ENCODE peak calls at places on chromosomes 1 and 21, in seven cellular contexts. One of them, this sample, is unnamed.

GRCh38 chr1:54291276-54292014 is 91.5 kb downstream of the MRPL37 start:
- DNase-seq in uterus: no peak
- DNase-seq in GM23248: no peak
- DNase-seq in tibial artery: no peak
- DNase-seq in heart right ventricle: no peak
- DNase-seq in stomach: no peak
- DNase-seq in heart left ventricle: no peak
- DNase-seq in this sample: no peak

GRCh38 chr1:55298167-55298894 is 83.2 kb upstream of the USP24 start:
- DNase-seq in uterus: no peak
- DNase-seq in GM23248: no peak
- DNase-seq in tibial artery: no peak
- DNase-seq in heart right ventricle: no peak
- DNase-seq in stomach: no peak
- DNase-seq in heart left ventricle: no peak
- DNase-seq in this sample: no peak

GRCh38 chr1:54871275-54872040 is 15.5 kb downstream of the DHCR24 start:
- DNase-seq in uterus: no peak
- DNase-seq in GM23248: no peak
- DNase-seq in tibial artery: no peak
- DNase-seq in heart right ventricle: no peak
- DNase-seq in stomach: no peak
- DNase-seq in heart left ventricle: no peak
- DNase-seq in this sample: no peak

GRCh38 chr1:39148942-39149341 is 55.6 kb upstream of the MACF1 start:
- DNase-seq in uterus: no peak
- DNase-seq in GM23248: no peak
- DNase-seq in tibial artery: no peak
- DNase-seq in heart right ventricle: no peak
- DNase-seq in stomach: no peak
- DNase-seq in heart left ventricle: no peak
- DNase-seq in this sample: no peak

GRCh38 chr1:210878564-210878963 is 255.4 kb downstream of the KCNH1 start:
- DNase-seq in uterus: no peak
- DNase-seq in GM23248: no peak
- DNase-seq in tibial artery: no peak
- DNase-seq in heart right ventricle: no peak
- DNase-seq in stomach: no peak
- DNase-seq in heart left ventricle: no peak
- DNase-seq in this sample: no peak

GRCh38 chr1:4692437-4692836 is 38.0 kb downstream of the AJAP1 start:
- DNase-seq in uterus: no peak
- DNase-seq in GM23248: no peak
- DNase-seq in tibial artery: no peak
- DNase-seq in heart right ventricle: no peak
- DNase-seq in stomach: no peak
- DNase-seq in heart left ventricle: no peak
- DNase-seq in this sample: no peak

GRCh38 chr1:176785810-176786209 is 322.8 kb downstream of the PAPPA2 start:
- DNase-seq in uterus: no peak
- DNase-seq in GM23248: peak; percentile 6
- DNase-seq in tibial artery: no peak
- DNase-seq in heart right ventricle: no peak
- DNase-seq in stomach: no peak
- DNase-seq in heart left ventricle: no peak
- DNase-seq in this sample: no peak

GRCh38 chr1:204065174-204065985 is 7.5 kb upstream of the SOX13 start:
- DNase-seq in uterus: peak; percentile 72
- DNase-seq in GM23248: peak; percentile 3
- DNase-seq in tibial artery: no peak
- DNase-seq in heart right ventricle: peak; percentile 78
- DNase-seq in stomach: peak; percentile 51
- DNase-seq in heart left ventricle: peak; percentile 58
- DNase-seq in this sample: peak; percentile 65

GRCh38 chr1:156705321-156705917 is at the start of gene CRABP2:
- DNase-seq in uterus: peak; percentile 51
- DNase-seq in GM23248: peak; percentile 62
- DNase-seq in tibial artery: no peak
- DNase-seq in heart right ventricle: no peak
- DNase-seq in stomach: no peak
- DNase-seq in heart left ventricle: peak; percentile 39
- DNase-seq in this sample: peak; percentile 53

GRCh38 chr1:7265771-7266371 is 480.6 kb downstream of the CAMTA1 start:
- DNase-seq in uterus: no peak
- DNase-seq in GM23248: peak; percentile 90
- DNase-seq in tibial artery: no peak
- DNase-seq in heart right ventricle: no peak
- DNase-seq in stomach: peak; percentile 95
- DNase-seq in heart left ventricle: no peak
- DNase-seq in this sample: no peak

GRCh38 chr1:1313500-1314236 is 5.3 kb downstream of the PUSL1 start:
- DNase-seq in uterus: no peak
- DNase-seq in GM23248: no peak
- DNase-seq in tibial artery: no peak
- DNase-seq in heart right ventricle: no peak
- DNase-seq in stomach: no peak
- DNase-seq in heart left ventricle: no peak
- DNase-seq in this sample: no peak

GRCh38 chr1:69492286-69492685 is 75.4 kb upstream of the LRRC7 start:
- DNase-seq in uterus: no peak
- DNase-seq in GM23248: no peak
- DNase-seq in tibial artery: no peak
- DNase-seq in heart right ventricle: no peak
- DNase-seq in stomach: no peak
- DNase-seq in heart left ventricle: no peak
- DNase-seq in this sample: no peak

GRCh38 chr1:12593621-12594066 is 24.4 kb downstream of the DHRS3 start:
- DNase-seq in uterus: peak; percentile 77
- DNase-seq in GM23248: peak; percentile 90
- DNase-seq in tibial artery: peak; percentile 84
- DNase-seq in heart right ventricle: no peak
- DNase-seq in stomach: no peak
- DNase-seq in heart left ventricle: peak; percentile 75
- DNase-seq in this sample: no peak

GRCh38 chr1:165352442-165353293 is 3.8 kb downstream of the LMX1A start:
- DNase-seq in uterus: no peak
- DNase-seq in GM23248: no peak
- DNase-seq in tibial artery: no peak
- DNase-seq in heart right ventricle: no peak
- DNase-seq in stomach: no peak
- DNase-seq in heart left ventricle: no peak
- DNase-seq in this sample: no peak

GRCh38 chr1:52238474-52238873 is 96.6 kb downstream of the ZFYVE9 start:
- DNase-seq in uterus: no peak
- DNase-seq in GM23248: peak; percentile 86
- DNase-seq in tibial artery: no peak
- DNase-seq in heart right ventricle: no peak
- DNase-seq in stomach: no peak
- DNase-seq in heart left ventricle: no peak
- DNase-seq in this sample: no peak

GRCh38 chr1:178060789-178061556 is 32.9 kb upstream of the RASAL2 start:
- DNase-seq in uterus: peak; percentile 36
- DNase-seq in GM23248: peak; percentile 90
- DNase-seq in tibial artery: no peak
- DNase-seq in heart right ventricle: peak; percentile 32
- DNase-seq in stomach: no peak
- DNase-seq in heart left ventricle: peak; percentile 28
- DNase-seq in this sample: peak; percentile 32

GRCh38 chr1:166839600-166840308 is 479 bp downstream of the POGK start:
- DNase-seq in uterus: peak; percentile 60
- DNase-seq in GM23248: peak; percentile 68
- DNase-seq in tibial artery: peak; percentile 45
- DNase-seq in heart right ventricle: peak; percentile 43
- DNase-seq in stomach: peak; percentile 57
- DNase-seq in heart left ventricle: peak; percentile 70
- DNase-seq in this sample: peak; percentile 41

GRCh38 chr1:119275930-119276215 is 92.7 kb upstream of the HAO2 start:
- DNase-seq in uterus: no peak
- DNase-seq in GM23248: peak; percentile 33
- DNase-seq in tibial artery: no peak
- DNase-seq in heart right ventricle: no peak
- DNase-seq in stomach: no peak
- DNase-seq in heart left ventricle: no peak
- DNase-seq in this sample: no peak

GRCh38 chr21:17438642-17439041 is 74.2 kb upstream of the CXADR start:
- DNase-seq in uterus: no peak
- DNase-seq in GM23248: no peak
- DNase-seq in tibial artery: no peak
- DNase-seq in heart right ventricle: no peak
- DNase-seq in stomach: no peak
- DNase-seq in heart left ventricle: no peak
- DNase-seq in this sample: peak; percentile 13

GRCh38 chr1:164991763-164992162 is 364.8 kb downstream of the LMX1A start:
- DNase-seq in uterus: no peak
- DNase-seq in GM23248: no peak
- DNase-seq in tibial artery: no peak
- DNase-seq in heart right ventricle: no peak
- DNase-seq in stomach: no peak
- DNase-seq in heart left ventricle: no peak
- DNase-seq in this sample: no peak

GRCh38 chr1:37692834-37693175 is 489 bp downstream of the CDCA8 start:
- DNase-seq in uterus: peak; percentile 26
- DNase-seq in GM23248: no peak
- DNase-seq in tibial artery: no peak
- DNase-seq in heart right ventricle: peak; percentile 8
- DNase-seq in stomach: no peak
- DNase-seq in heart left ventricle: no peak
- DNase-seq in this sample: no peak

GRCh38 chr1:213125686-213126085 is 74.6 kb downstream of the RPS6KC1 start:
- DNase-seq in uterus: no peak
- DNase-seq in GM23248: no peak
- DNase-seq in tibial artery: no peak
- DNase-seq in heart right ventricle: no peak
- DNase-seq in stomach: no peak
- DNase-seq in heart left ventricle: no peak
- DNase-seq in this sample: no peak

GRCh38 chr21:39669976-39670671 is 57.4 kb downstream of the B3GALT5 start:
- DNase-seq in uterus: no peak
- DNase-seq in GM23248: no peak
- DNase-seq in tibial artery: no peak
- DNase-seq in heart right ventricle: no peak
- DNase-seq in stomach: no peak
- DNase-seq in heart left ventricle: no peak
- DNase-seq in this sample: no peak

GRCh38 chr1:7991504-7992440 is 30.3 kb downstream of the PARK7 start:
- DNase-seq in uterus: no peak
- DNase-seq in GM23248: peak; percentile 24
- DNase-seq in tibial artery: no peak
- DNase-seq in heart right ventricle: no peak
- DNase-seq in stomach: no peak
- DNase-seq in heart left ventricle: no peak
- DNase-seq in this sample: no peak

DNA sequence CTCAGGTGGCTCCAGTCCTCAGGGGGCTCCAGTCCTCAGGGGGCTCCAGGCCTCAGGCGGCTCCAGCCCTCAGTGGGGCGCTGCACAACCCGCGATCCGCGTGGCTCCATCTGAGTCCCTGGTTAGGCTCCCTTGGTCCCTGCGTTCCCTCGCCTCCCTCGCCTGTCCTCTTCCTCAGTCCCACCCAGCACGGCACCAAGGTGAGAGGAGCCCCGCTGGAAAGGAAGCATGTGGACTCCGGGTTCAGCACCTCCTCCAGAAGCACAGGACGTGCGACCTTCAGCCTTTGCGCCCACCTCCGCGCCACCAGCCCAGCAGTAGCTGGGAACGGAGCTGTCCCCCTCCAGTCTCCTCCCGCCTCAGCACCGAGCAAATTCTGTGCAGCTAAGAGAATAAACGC is 8.1 kb upstream of the OR2M5 start:
- DNase-seq in uterus: no peak
- DNase-seq in GM23248: no peak
- DNase-seq in tibial artery: no peak
- DNase-seq in heart right ventricle: no peak
- DNase-seq in stomach: no peak
- DNase-seq in heart left ventricle: no peak
- DNase-seq in this sample: no peak
- H3K9me3 ChIP-seq in uterus: no peaks in the 10 kb centered on the region
- H3K9me3 ChIP-seq in GM23248: peaks cover 3% of the 10 kb centered on the region
- H3K9me3 ChIP-seq in tibial artery: no peaks in the 10 kb centered on the region
- H3K9me3 ChIP-seq in heart right ventricle: no peaks in the 10 kb centered on the region
- H3K9me3 ChIP-seq in stomach: peaks cover 21% of the 10 kb centered on the region
- H3K9me3 ChIP-seq in heart left ventricle: no peaks in the 10 kb centered on the region
- H3K9me3 ChIP-seq in this sample: no peaks in the 10 kb centered on the region

GRCh38 chr1:46459315-46459714 is 30.3 kb upstream of the DMBX1 start:
- DNase-seq in uterus: no peak
- DNase-seq in GM23248: no peak
- DNase-seq in tibial artery: no peak
- DNase-seq in heart right ventricle: no peak
- DNase-seq in stomach: no peak
- DNase-seq in heart left ventricle: no peak
- DNase-seq in this sample: no peak
- H3K27me3 ChIP-seq in uterus: no peaks in the 10 kb centered on the region
- H3K27me3 ChIP-seq in GM23248: peaks cover 33% of the 10 kb centered on the region
- H3K27me3 ChIP-seq in tibial artery: peaks cover 35% of the 10 kb centered on the region
- H3K27me3 ChIP-seq in heart right ventricle: no peaks in the 10 kb centered on the region
- H3K27me3 ChIP-seq in stomach: no peaks in the 10 kb centered on the region
- H3K27me3 ChIP-seq in heart left ventricle: no peaks in the 10 kb centered on the region
- H3K27me3 ChIP-seq in this sample: peaks cover 27% of the 10 kb centered on the region

DNA sequence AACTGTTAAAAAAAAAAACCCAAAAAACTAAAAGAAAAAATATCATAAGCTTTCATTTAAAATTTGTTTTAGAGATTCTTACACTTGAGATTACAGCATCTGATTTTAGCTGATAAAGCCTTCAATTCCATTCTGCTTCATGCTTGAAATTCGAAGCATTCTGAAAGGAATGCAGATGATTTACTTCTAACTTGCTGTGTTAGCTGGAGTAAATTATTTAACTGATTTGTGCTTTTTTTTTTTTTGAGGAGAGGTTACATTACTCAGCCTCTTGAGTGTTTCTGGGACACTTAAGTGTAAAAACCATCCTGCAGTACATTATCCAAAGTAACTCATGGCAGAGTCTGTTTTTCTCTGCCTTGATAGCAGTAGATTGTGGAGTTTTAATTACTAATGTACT is 4.5 kb upstream of the TRIM67 start:
- DNase-seq in uterus: no peak
- DNase-seq in GM23248: no peak
- DNase-seq in tibial artery: no peak
- DNase-seq in heart right ventricle: no peak
- DNase-seq in stomach: no peak
- DNase-seq in heart left ventricle: no peak
- DNase-seq in this sample: no peak
- H3K4me3 ChIP-seq in uterus: no peak overlapping the region
- H3K4me3 ChIP-seq in GM23248: no peak overlapping the region
- H3K4me3 ChIP-seq in tibial artery: no peak overlapping the region
- H3K4me3 ChIP-seq in heart right ventricle: no peak overlapping the region
- H3K4me3 ChIP-seq in stomach: no peak overlapping the region
- H3K4me3 ChIP-seq in heart left ventricle: no peak overlapping the region
- H3K4me3 ChIP-seq in this sample: no peak overlapping the region

DNA sequence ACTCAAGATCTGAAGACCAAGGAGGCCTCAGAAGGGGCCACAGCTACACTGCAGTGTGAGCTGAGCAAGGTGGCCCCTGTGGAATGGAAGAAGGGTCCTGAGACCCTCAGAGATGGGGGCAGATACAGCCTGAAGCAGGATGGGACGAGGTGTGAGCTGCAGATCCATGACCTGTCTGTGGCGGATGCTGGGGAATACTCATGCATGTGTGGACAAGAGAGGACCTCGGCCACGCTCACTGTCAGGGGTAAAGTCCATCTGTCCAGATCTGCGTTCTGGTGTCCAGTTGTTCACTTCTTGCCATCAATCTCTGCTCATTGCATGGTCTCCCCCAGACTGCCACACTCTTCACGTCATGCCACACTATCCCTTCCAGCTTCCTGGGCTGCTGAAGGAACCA is 90.6 kb downstream of the OBSCN start:
- DNase-seq in uterus: no peak
- DNase-seq in GM23248: no peak
- DNase-seq in tibial artery: no peak
- DNase-seq in heart right ventricle: no peak
- DNase-seq in stomach: no peak
- DNase-seq in heart left ventricle: peak; percentile 9
- DNase-seq in this sample: no peak
- H3K9me3 ChIP-seq in uterus: no peaks in the 10 kb centered on the region
- H3K9me3 ChIP-seq in GM23248: peaks cover 7% of the 10 kb centered on the region
- H3K9me3 ChIP-seq in tibial artery: peaks cover 27% of the 10 kb centered on the region
- H3K9me3 ChIP-seq in heart right ventricle: peaks cover 16% of the 10 kb centered on the region
- H3K9me3 ChIP-seq in stomach: peaks cover 45% of the 10 kb centered on the region
- H3K9me3 ChIP-seq in heart left ventricle: peaks cover 11% of the 10 kb centered on the region
- H3K9me3 ChIP-seq in this sample: peaks cover 14% of the 10 kb centered on the region

This sample was measured in HAP-1.